ENCODE peak calls at places on chromosome 1, in four cellular contexts. X is sigmoid colon, P is brain microvascular endothelial cell, J is Calu3. I is an unnamed sample.

GRCh38 chr1:215594640-215595039 is 27.5 kb downstream of the KCTD3 start:
- DNase-seq in X (no peak), P (no peak), J (no peak), I (no peak)

GRCh38 chr1:243686149-243686548 is 163.9 kb downstream of the AKT3 start:
- DNase-seq in X (no peak), P (no peak), J (no peak), I (no peak)

GRCh38 chr1:193058529-193059281 is 455 bp downstream of the UCHL5 start:
- DNase-seq in X (peak; percentile 72), P (peak; percentile 45), J (peak; percentile 44), I (peak; percentile 28)

GRCh38 chr1:47536646-47537118 is 98.8 kb downstream of the FOXD2 start:
- DNase-seq in X (no peak), P (no peak), J (no peak), I (peak; percentile 39)

GRCh38 chr1:32239335-32239734 is 7.7 kb upstream of the FAM167B start:
- DNase-seq in X (no peak), P (no peak), J (no peak), I (peak; percentile 21)

GRCh38 chr1:228058981-228059535 is 23.4 kb upstream of the ARF1 start:
- DNase-seq in X (no peak), P (no peak), J (no peak), I (no peak)

GRCh38 chr1:206685256-206685748 is 597 bp downstream of the MAPKAPK2 start:
- DNase-seq in X (peak; percentile 70), P (peak; percentile 36), J (peak; percentile 57), I (peak; percentile 57)

GRCh38 chr1:116139592-116140134 is 28.5 kb downstream of the MAB21L3 start:
- DNase-seq in X (no peak), P (no peak), J (no peak), I (no peak)

GRCh38 chr1:227742738-227743715 is 7.8 kb downstream of the SNAP47 start:
- DNase-seq in X (peak; percentile 44), P (no peak), J (no peak), I (no peak)

GRCh38 chr1:46406881-46407608 is 12.9 kb downstream of the FAAH start:
- DNase-seq in X (no peak), P (no peak), J (no peak), I (peak; percentile 25)

GRCh38 chr1:119372493-119373086 is 4.0 kb downstream of the HAO2 start:
- DNase-seq in X (no peak), P (no peak), J (peak; percentile 30), I (peak; percentile 25)

GRCh38 chr1:226939439-226940028 is 560 bp upstream of the COQ8A start:
- DNase-seq in X (peak; percentile 84), P (no peak), J (peak; percentile 58), I (no peak)

GRCh38 chr1:178379807-178380206 is 117.0 kb downstream of the CLEC20A start:
- DNase-seq in X (no peak), P (no peak), J (no peak), I (peak; percentile 54)
- TF ChIP-seq CTCF in X (no peak), P (peak; percentile 56), J (peak; percentile 25), I (peak; percentile 73)

GRCh38 chr1:208252126-208252853 is 8.1 kb upstream of the PLXNA2 start:
- DNase-seq in X (no peak), P (no peak), J (peak; percentile 91), I (no peak)
- TF ChIP-seq CTCF in X (peak; percentile 15), P (peak; percentile 76), J (peak; percentile 87), I (peak; percentile 43)

GRCh38 chr1:200301152-200301551 is 108.7 kb downstream of the ZNF281 start:
- DNase-seq in X (no peak), P (no peak), J (no peak), I (no peak)

GRCh38 chr1:200294241-200294640 is 115.6 kb downstream of the ZNF281 start:
- DNase-seq in X (no peak), P (no peak), J (no peak), I (no peak)

GRCh38 chr1:200299571-200299970 is 110.3 kb downstream of the ZNF281 start:
- DNase-seq in X (no peak), P (no peak), J (no peak), I (no peak)

GRCh38 chr1:200296091-200296661 is 113.7 kb downstream of the ZNF281 start:
- DNase-seq in X (no peak), P (no peak), J (no peak), I (no peak)

DNA sequence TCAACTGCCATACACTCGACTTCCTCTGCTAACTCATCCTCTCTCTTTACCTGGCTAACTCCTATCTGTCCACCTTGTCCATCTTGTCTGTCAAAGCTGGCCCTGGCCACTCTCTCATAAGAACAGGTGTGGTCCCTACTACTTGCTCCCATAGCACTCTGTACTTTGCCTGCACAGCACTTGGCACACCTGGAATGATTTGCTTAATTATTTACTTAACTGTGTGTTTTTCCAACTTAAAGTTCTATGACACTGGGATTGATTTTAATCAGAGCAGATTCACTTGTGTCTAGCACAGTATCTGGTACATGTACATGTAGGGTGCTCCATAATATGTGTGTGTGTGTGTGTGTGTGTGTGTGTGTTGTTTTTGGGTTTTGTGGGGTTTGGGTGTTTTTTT is 111.6 kb downstream of the ZNF281 start:
- DNase-seq in X (no peak), P (no peak), J (no peak), I (no peak)
- TF ChIP-seq CTCF in X (no peak), P (no peak), J (no peak), I (no peak)

GRCh38 chr1:18407166-18408045 is 73.3 kb upstream of the KLHDC7A start:
- DNase-seq in X (no peak), P (no peak), J (no peak), I (peak; percentile 41)
- TF ChIP-seq CTCF in X (no peak), P (no peak), J (no peak), I (no peak)

GRCh38 chr1:24959623-24959975 is 29.5 kb upstream of the RUNX3 start:
- DNase-seq in X (no peak), P (no peak), J (no peak), I (no peak)

GRCh38 chr1:24957016-24957807 is 27.1 kb upstream of the RUNX3 start:
- DNase-seq in X (peak; percentile 46), P (no peak), J (no peak), I (no peak)

GRCh38 chr1:24960071-24960801 is 30.2 kb upstream of the RUNX3 start:
- DNase-seq in X (peak; percentile 40), P (no peak), J (no peak), I (no peak)

GRCh38 chr1:24958766-24959622 is 28.9 kb upstream of the RUNX3 start:
- DNase-seq in X (peak; percentile 48), P (no peak), J (no peak), I (no peak)

DNA sequence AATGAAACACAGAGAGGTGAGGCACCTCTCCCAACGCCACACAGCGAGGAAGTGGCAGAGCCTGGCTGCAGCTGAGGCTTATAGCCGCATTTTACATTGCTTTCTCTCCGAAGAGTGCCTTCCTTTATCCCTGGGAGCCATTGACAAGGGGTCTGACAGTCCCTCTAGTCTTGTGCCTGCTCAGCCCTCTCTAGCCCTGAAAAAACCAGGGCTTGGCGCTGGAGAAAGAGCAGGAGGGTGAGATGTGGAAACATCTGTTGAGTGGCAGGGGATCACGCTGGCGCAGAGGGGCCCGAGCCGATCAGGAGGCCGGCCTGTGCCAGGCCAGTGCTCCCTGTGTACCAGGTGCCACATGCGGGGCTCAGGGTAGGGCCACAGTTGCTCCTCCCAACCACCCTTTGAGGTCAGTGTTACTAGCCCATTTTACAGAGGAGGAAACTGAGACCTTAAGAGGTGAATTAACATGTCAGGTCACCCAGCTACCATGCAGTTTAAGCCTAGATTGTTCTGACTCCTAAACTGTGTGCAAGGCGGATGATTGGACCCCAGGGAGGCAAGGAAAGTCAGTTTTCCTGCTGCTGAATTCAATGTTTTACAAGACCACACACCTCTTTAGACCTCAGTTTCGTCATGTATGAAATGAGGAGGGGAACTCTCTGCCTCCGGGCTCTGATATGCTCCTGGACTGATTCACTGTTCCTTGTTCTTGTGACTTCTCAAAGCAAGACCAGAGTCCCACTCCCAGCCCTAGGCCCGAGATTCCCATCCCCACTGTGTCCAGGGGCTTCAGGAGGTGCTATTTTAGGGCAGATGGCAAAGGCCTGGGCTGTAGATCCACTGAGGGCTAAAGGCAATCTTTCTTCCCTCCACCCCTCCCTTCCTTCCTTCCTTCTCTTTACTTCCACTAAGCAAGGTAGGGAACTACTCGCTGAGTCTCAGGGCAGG is 28.0 kb upstream of the RUNX3 start:
- DNase-seq in X (peak; percentile 55), P (no peak), J (no peak), I (no peak)
- TF ChIP-seq CTCF in X (no peak), P (no peak), J (no peak), I (no peak)

DNA sequence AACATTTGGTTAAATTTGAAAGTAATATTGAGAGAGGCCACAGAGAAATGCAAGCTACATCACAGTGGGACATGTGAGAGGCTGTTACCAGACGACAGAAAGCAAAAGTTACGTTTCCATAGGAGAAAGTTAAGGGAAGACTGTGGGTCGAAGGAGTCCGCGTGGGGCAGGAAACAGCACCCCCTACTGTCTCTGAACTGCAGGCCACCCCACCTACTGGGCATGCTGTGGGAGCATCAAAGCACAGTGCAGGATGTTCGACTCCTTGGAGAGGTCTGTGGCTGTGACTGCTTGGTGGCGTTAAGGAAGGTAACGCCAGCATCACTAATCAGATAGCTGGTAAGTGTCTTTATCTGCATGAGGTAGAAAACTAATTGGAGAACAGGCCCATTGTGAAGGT is 123.9 kb downstream of the PTBP2 start:
- DNase-seq in X (no peak), P (peak; percentile 25), J (peak; percentile 25), I (peak; percentile 14)
- TF ChIP-seq CTCF in X (peak; percentile 28), P (peak; percentile 80), J (peak; percentile 17), I (peak; percentile 30)

GRCh38 chr1:198155253-198155652 is 1.5 kb upstream of the NEK7 start:
- DNase-seq in X (no peak), P (peak; percentile 54), J (peak; percentile 58), I (no peak)

GRCh38 chr1:198157847-198158765 is 1.3 kb downstream of the NEK7 start:
- DNase-seq in X (no peak), P (peak; percentile 20), J (no peak), I (peak; percentile 12)

GRCh38 chr1:198156745-198157240 is at the start of gene NEK7:
- DNase-seq in X (peak; percentile 89), P (peak; percentile 77), J (peak; percentile 94), I (peak; percentile 83)

GRCh38 chr1:198157241-198157846 is 546 bp downstream of the NEK7 start:
- DNase-seq in X (peak; percentile 94), P (peak; percentile 91), J (peak; percentile 86), I (peak; percentile 78)

GRCh38 chr1:198156111-198156744 is 570 bp upstream of the NEK7 start:
- DNase-seq in X (no peak), P (peak; percentile 78), J (peak; percentile 89), I (peak; percentile 67)
- TF ChIP-seq CTCF in X (peak; percentile 65), P (peak; percentile 90), J (peak; percentile 85), I (peak; percentile 73)